ENCODE peak calls at places on chromosomes 13 and 19, in four cellular contexts. S is psoas muscle; V is heart right ventricle; Q is CD4-positive, alpha-beta memory T cell. P is an unnamed sample.
A peak's percentile ranks its signal among the peaks of the same experiment; 100 is the strongest.

GRCh38 chr13:102555914-102556553 is 40.8 kb upstream of the TPP2 start:
- DNase-seq in S (no peak), V (no peak), Q (peak; percentile 40), P (no peak)

GRCh38 chr19:51389143-51389542 is 1.2 kb downstream of the C19orf84 start:
- DNase-seq in S (no peak), V (no peak), Q (no peak), P (no peak)

GRCh38 chr13:52797176-52797575 is 51.3 kb downstream of the PCDH8 start:
- DNase-seq in S (no peak), V (no peak), Q (no peak), P (no peak)

GRCh38 chr19:10662384-10663251 is 8.5 kb downstream of the ILF3 start:
- DNase-seq in S (no peak), V (no peak), Q (no peak), P (peak; percentile 0)

GRCh38 chr13:77319536-77319935 is 7.4 kb downstream of the MYCBP2 start:
- DNase-seq in S (no peak), V (no peak), Q (no peak), P (no peak)

GRCh38 chr19:1102407-1103106 is 1.2 kb upstream of the GPX4 start:
- DNase-seq in S (no peak), V (no peak), Q (peak; percentile 24), P (peak; percentile 71)

GRCh38 chr19:48123907-48124675 is 13.5 kb upstream of the PLA2G4C start:
- DNase-seq in S (no peak), V (no peak), Q (no peak), P (no peak)

GRCh38 chr13:50320297-50320862 is 305.1 kb downstream of the KCNRG start:
- DNase-seq in S (no peak), V (no peak), Q (no peak), P (no peak)

GRCh38 chr19:19817357-19817756 is 4.2 kb downstream of the ZNF506 start:
- DNase-seq in S (no peak), V (no peak), Q (peak; percentile 79), P (no peak)

GRCh38 chr13:111862836-111863815 is 203.8 kb upstream of the SOX1 start:
- DNase-seq in S (no peak), V (no peak), Q (no peak), P (peak; percentile 54)

GRCh38 chr19:50969413-50969760 is at the start of gene KLK6:
- DNase-seq in S (no peak), V (no peak), Q (no peak), P (no peak)

GRCh38 chr13:67106502-67107057 is 123.6 kb downstream of the PCDH9 start:
- DNase-seq in S (no peak), V (no peak), Q (no peak), P (no peak)

GRCh38 chr19:29457413-29457812 is 68.4 kb upstream of the VSTM2B start:
- DNase-seq in S (no peak), V (no peak), Q (no peak), P (no peak)

GRCh38 chr19:1259206-1259872 is 9.8 kb upstream of the CIRBP start:
- DNase-seq in S (peak; percentile 89), V (peak; percentile 85), Q (peak; percentile 83), P (peak; percentile 92)

GRCh38 chr13:45361596-45362206 is 20.7 kb upstream of the TPT1 start:
- DNase-seq in S (no peak), V (no peak), Q (no peak), P (no peak)

GRCh38 chr13:94020833-94021232 is 458.6 kb downstream of the DCT start:
- DNase-seq in S (no peak), V (no peak), Q (no peak), P (no peak)

GRCh38 chr19:16779539-16780163 is 49.5 kb upstream of the SIN3B start:
- DNase-seq in S (no peak), V (no peak), Q (no peak), P (no peak)

GRCh38 chr13:110886475-110887241 is 28.2 kb downstream of the ANKRD10 start:
- DNase-seq in S (no peak), V (no peak), Q (no peak), P (no peak)

GRCh38 chr19:1577090-1577928 is 9.2 kb upstream of the MEX3D start:
- DNase-seq in S (no peak), V (peak; percentile 68), Q (no peak), P (no peak)

GRCh38 chr13:26498524-26499208 is 58.8 kb upstream of the WASF3 start:
- DNase-seq in S (no peak), V (no peak), Q (no peak), P (no peak)

GRCh38 chr19:30593358-30593757 is 221.2 kb downstream of the ZNF536 start:
- DNase-seq in S (no peak), V (peak; percentile 23), Q (no peak), P (no peak)

GRCh38 chr13:53200498-53201453 is 172.2 kb downstream of the OLFM4 start:
- DNase-seq in S (peak; percentile 70), V (peak; percentile 48), Q (no peak), P (peak; percentile 38)

GRCh38 chr19:993361-993830 is 6.8 kb upstream of the GRIN3B start:
- DNase-seq in S (peak; percentile 55), V (no peak), Q (no peak), P (peak; percentile 79)

GRCh38 chr19:374183-374885 is 29.7 kb upstream of the MIER2 start:
- DNase-seq in S (no peak), V (no peak), Q (no peak), P (no peak)

GRCh38 chr13:66076417-66076816 is 1153.7 kb downstream of the PCDH9 start:
- DNase-seq in S (no peak), V (no peak), Q (no peak), P (no peak)

GRCh38 chr13:49214917-49215376 is 5.2 kb upstream of the MLNR start:
- DNase-seq in S (no peak), V (peak; percentile 25), Q (peak; percentile 26), P (peak; percentile 68)

GRCh38 chr19:38252935-38253691 is 3.1 kb downstream of the PPP1R14A start:
- DNase-seq in S (peak; percentile 57), V (peak; percentile 69), Q (no peak), P (no peak)

GRCh38 chr19:6576869-6577281 is 14.1 kb downstream of the CD70 start:
- DNase-seq in S (no peak), V (no peak), Q (no peak), P (no peak)

GRCh38 chr19:288911-289310 is 2.3 kb downstream of the PLPP2 start:
- DNase-seq in S (peak; percentile 20), V (no peak), Q (no peak), P (no peak)

GRCh38 chr13:50406831-50407230 is 391.6 kb downstream of the KCNRG start:
- DNase-seq in S (no peak), V (no peak), Q (no peak), P (no peak)

GRCh38 chr19:2627319-2627829 is 75.1 kb downstream of the GNG7 start:
- DNase-seq in S (peak; percentile 94), V (peak; percentile 65), Q (no peak), P (peak; percentile 85)

GRCh38 chr13:51833980-51834379 is 11.0 kb downstream of the TMEM272 start:
- DNase-seq in S (no peak), V (no peak), Q (no peak), P (no peak)

GRCh38 chr13:52851153-52851962 is 2.9 kb upstream of the PCDH8 start:
- DNase-seq in S (no peak), V (peak; percentile 23), Q (no peak), P (no peak)

GRCh38 chr13:106562301-106562700 is 5.6 kb downstream of the ARGLU1 start:
- DNase-seq in S (no peak), V (no peak), Q (no peak), P (no peak)

GRCh38 chr13:25692156-25692555 is 320.4 kb downstream of the ATP8A2 start:
- DNase-seq in S (no peak), V (no peak), Q (no peak), P (no peak)

GRCh38 chr19:33553530-33554310 is 32.1 kb upstream of the PEPD start:
- DNase-seq in S (no peak), V (no peak), Q (no peak), P (no peak)

GRCh38 chr13:98508280-98509074 is 68.4 kb downstream of the STK24 start:
- DNase-seq in S (no peak), V (no peak), Q (no peak), P (no peak)

DNA sequence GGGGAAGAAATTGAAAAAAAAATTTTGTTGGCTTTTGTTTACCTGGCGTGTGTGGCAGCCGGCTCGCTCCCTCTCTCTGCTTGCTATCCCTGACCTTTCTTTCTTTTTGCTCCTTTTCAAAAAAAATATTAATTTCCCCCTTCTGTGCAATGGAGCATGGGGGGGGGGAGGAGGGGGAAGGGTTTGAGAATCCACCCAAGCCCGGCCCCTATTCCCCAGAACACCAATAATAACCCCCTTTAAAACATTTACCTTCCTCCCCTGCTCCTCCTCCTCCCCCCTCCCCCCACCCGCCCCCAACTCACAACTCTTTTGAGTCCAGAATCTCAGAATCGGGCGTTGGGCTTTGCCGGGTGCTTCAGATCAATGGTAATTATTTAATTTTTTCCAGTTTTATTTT is 28.4 kb downstream of the NFIX start:
- DNase-seq in S (no peak), V (no peak), Q (no peak), P (no peak)
- H3K4me1 ChIP-seq in S (peaks cover 89% of the 10 kb centered on the region), V (peaks cover 82% of the 10 kb centered on the region), Q (peaks cover 19% of the 10 kb centered on the region), P (peaks cover 99% of the 10 kb centered on the region)

GRCh38 chr13:54492995-54493394 is 1464.4 kb downstream of the OLFM4 start:
- DNase-seq in S (no peak), V (no peak), Q (no peak), P (no peak)
- H3K4me1 ChIP-seq in S (no peaks in the 10 kb centered on the region), V (no peaks in the 10 kb centered on the region), Q (no peaks in the 10 kb centered on the region), P (no peaks in the 10 kb centered on the region)

GRCh38 chr13:41005709-41006108 is 13.4 kb downstream of the ELF1 start:
- DNase-seq in S (no peak), V (no peak), Q (no peak), P (no peak)
- H3K4me1 ChIP-seq in S (peaks cover 36% of the 10 kb centered on the region), V (peaks cover 36% of the 10 kb centered on the region), Q (peaks cover 90% of the 10 kb centered on the region), P (peaks cover 16% of the 10 kb centered on the region)

DNA sequence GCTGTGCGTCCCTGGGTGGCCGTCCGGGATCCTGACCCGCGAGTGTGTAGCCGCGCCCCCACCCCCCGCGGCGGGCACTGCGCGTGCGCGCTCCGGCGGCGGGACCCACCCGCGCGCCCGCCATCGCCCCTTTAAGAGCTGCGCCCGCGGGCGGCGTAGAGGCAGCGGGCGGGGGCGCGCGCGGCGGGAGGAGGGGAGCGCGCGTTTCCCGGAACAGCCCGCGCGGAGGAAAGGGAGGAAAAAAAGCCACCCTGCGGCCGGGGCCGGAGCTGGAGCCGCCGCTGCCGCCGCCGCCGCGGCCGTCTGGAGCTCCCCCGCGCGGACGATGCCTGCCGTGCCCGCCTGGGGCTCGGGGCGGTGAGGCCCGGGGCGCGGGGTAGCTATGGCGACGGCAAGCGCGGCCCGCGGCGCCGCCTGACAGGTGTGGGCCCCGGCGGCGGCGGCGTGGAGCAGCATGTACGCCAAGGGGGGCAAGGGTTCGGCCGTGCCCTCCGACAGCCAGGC is at the start of gene SSBP4:
- DNase-seq in S (peak; percentile 89), V (peak; percentile 82), Q (peak; percentile 83), P (peak; percentile 93)
- H3K4me1 ChIP-seq in S (peaks cover 43% of the 10 kb centered on the region), V (peaks cover 56% of the 10 kb centered on the region), Q (peaks cover 87% of the 10 kb centered on the region), P (peaks cover 83% of the 10 kb centered on the region)

DNA sequence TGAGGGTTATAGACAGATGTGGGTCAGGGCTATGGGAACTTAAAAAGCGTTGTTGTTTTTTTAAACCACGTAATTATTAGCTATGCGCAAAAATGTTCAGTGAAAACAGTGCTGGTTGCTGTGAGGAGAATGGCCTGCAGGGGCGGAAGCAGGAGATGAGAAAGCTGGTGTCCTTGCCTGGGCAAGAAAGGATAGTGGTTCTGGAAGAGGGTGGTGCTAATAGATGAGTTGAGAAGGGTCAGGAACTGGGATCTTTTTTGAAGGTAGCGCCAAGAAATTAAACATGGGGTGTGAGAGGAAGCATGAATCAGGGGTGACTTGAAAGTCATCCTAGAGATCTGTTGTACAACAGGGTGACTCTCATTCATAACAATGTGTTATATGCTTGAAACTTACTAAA is 4.8 kb upstream of the SMG9 start:
- DNase-seq in S (no peak), V (no peak), Q (no peak), P (no peak)
- H3K4me1 ChIP-seq in S (peaks cover 3% of the 10 kb centered on the region), V (peaks cover 4% of the 10 kb centered on the region), Q (peaks cover 20% of the 10 kb centered on the region), P (no peaks in the 10 kb centered on the region)